ENCODE peak calls at places on chromosomes 7 and 10, in nine cellular contexts. X, G, S, B, C, U, A, I and V are unnamed samples. For H3K9me3, the result is how much of the 10 kb centered on the place peaks cover.

GRCh38 chr10:112141297-112141696 is 42.3 kb downstream of the GPAM start:
- DNase-seq in X (no peak), G (no peak), S (no peak), B (no peak), C (no peak), U (no peak), A (no peak), I (no peak), V (no peak)

GRCh38 chr10:87761892-87762291 is 56.1 kb downstream of the ATAD1 start:
- DNase-seq in X (no peak), G (peak), S (no peak), B (no peak), C (no peak), U (no peak), A (no peak), I (no peak), V (no peak)

GRCh38 chr7:131533566-131534561 is 22.6 kb downstream of the PODXL start:
- DNase-seq in X (no peak), G (no peak), S (no peak), B (no peak), C (no peak), U (no peak), A (peak), I (no peak), V (no peak)

GRCh38 chr7:151012921-151013347 is 11.4 kb downstream of the ATG9B start:
- DNase-seq in X (no peak), G (peak), S (peak), B (no peak), C (no peak), U (peak), A (peak), I (no peak), V (no peak)

GRCh38 chr10:89373916-89374711 is 3.7 kb upstream of the IFIT1B start:
- DNase-seq in X (peak), G (peak), S (peak), B (peak), C (no peak), U (no peak), A (peak), I (no peak), V (peak)

GRCh38 chr7:131372554-131372953 is 44.9 kb downstream of the MKLN1 start:
- DNase-seq in X (no peak), G (no peak), S (no peak), B (no peak), C (no peak), U (no peak), A (no peak), I (no peak), V (no peak)

GRCh38 chr10:61993676-61994401 is 92.3 kb downstream of the ARID5B start:
- DNase-seq in X (no peak), G (no peak), S (no peak), B (no peak), C (peak), U (no peak), A (no peak), I (no peak), V (no peak)

GRCh38 chr7:130277763-130278643 is 11.3 kb downstream of the CPA2 start:
- DNase-seq in X (peak), G (peak), S (peak), B (peak), C (no peak), U (peak), A (no peak), I (no peak), V (no peak)

DNA sequence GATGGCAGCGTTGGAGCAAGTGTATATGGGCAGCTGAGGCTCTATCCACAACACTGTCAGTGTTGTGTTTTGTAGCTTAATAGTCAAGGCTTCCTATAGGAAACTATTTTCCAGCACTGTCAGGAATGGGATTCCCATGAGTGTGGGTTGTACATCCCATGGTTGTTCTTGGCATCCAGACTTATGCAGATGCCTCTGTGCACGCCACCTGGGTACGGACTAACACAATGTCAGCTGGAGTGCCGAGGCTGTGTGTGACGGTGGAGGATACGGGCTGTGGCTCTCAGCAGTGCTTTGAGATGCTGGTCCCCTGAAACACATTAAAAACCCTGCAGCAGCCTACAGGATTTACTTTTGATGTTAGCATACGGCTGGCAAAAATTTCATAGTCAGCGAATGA is 350.0 kb downstream of the ACTR3B start:
- DNase-seq in X (no peak), G (no peak), S (no peak), B (no peak), C (no peak), U (no peak), A (no peak), I (no peak), V (no peak)
- H3K9me3 ChIP-seq in X (under half), G (under half), S (under half), B (under half), C (under half), U (under half), A (under half), I (under half), V (under half)

GRCh38 chr10:129761573-129761972 is 202.5 kb downstream of the EBF3 start:
- DNase-seq in X (peak), G (no peak), S (no peak), B (no peak), C (no peak), U (no peak), A (peak), I (no peak), V (no peak)
- H3K9me3 ChIP-seq in X (under half), G (under half), S (under half), B (under half), C (under half), U (under half), A (under half), I (under half), V (under half)

GRCh38 chr10:128722947-128723346 is 596.7 kb upstream of the MKI67 start:
- DNase-seq in X (no peak), G (no peak), S (no peak), B (no peak), C (no peak), U (no peak), A (no peak), I (no peak), V (no peak)
- H3K9me3 ChIP-seq in X (under half), G (under half), S (under half), B (under half), C (under half), U (under half), A (under half), I (under half), V (under half)

DNA sequence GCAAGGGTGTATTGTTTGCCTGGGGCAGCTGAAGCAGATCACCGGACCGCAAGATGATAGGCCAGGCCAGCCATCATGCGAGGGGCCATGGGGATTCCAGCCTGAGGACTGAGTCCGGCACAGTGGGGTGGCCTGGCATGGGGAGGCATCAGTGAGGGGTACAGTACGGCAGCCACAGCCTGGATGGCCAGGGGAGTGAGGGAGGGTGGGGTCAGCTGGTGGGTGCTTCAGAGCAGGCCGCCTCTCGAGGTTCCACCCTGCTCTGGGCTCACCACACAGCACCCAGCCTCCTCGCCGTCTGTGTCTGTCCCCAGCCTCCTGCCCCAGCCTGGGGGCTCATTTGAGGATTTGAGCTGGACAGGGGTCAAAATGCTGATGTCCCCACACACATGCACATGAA is 508.5 kb upstream of the FOXK1 start:
- DNase-seq in X (no peak), G (no peak), S (no peak), B (peak), C (no peak), U (no peak), A (no peak), I (no peak), V (no peak)
- H3K9me3 ChIP-seq in X (under half), G (under half), S (under half), B (under half), C (under half), U (under half), A (under half), I (under half), V (under half)